ENCODE peak calls at places on chromosomes 2 and 18, in four cellular contexts. C is NCI-H2081, W is fibroblast of lung, N is KBM-7. G is an unnamed sample.

GRCh38 chr2:172021074-172021931 is 21.6 kb downstream of the METAP1D start:
- DNase-seq in C (no peak), W (no peak), N (peak), G (no peak)

GRCh38 chr2:231519975-231520555 is 10.2 kb downstream of the NMUR1 start:
- DNase-seq in C (no peak), N (no peak), W (no peak), G (no peak)

GRCh38 chr18:8812631-8813030 is 107.3 kb downstream of the MTCL1 start:
- DNase-seq in N (no peak), C (no peak), W (peak), G (no peak)

GRCh38 chr2:239544846-239545465 is 144.1 kb upstream of the HDAC4 start:
- DNase-seq in N (peak), W (no peak), C (no peak), G (no peak)

GRCh38 chr2:72668647-72669046 is 157.2 kb downstream of the EXOC6B start:
- DNase-seq in N (no peak), W (no peak), C (no peak), G (no peak)

GRCh38 chr18:67600181-67600631 is 83.7 kb upstream of the DSEL start:
- DNase-seq in N (no peak), W (peak), C (no peak), G (no peak)

GRCh38 chr2:96916156-96917007 is 46.5 kb upstream of the SEMA4C start:
- DNase-seq in N (no peak), C (no peak), W (no peak), G (no peak)

GRCh38 chr2:237727363-237727762 is 71.2 kb upstream of the RBM44 start:
- DNase-seq in W (no peak), N (no peak), C (no peak), G (no peak)

GRCh38 chr18:28855989-28856388 is 679.1 kb upstream of the CDH2 start:
- DNase-seq in C (no peak), N (no peak), W (no peak), G (no peak)

GRCh38 chr2:199366406-199366805 is 91.3 kb downstream of the SATB2 start:
- DNase-seq in C (no peak), N (peak), W (no peak), G (no peak)

GRCh38 chr2:224931956-224932355 is 110.3 kb downstream of the DOCK10 start:
- DNase-seq in C (no peak), N (no peak), W (no peak), G (no peak)

GRCh38 chr2:2673406-2673805 is 342.3 kb upstream of the MYT1L start:
- DNase-seq in C (no peak), N (no peak), W (no peak), G (no peak)

GRCh38 chr18:58476521-58477210 is 152.2 kb downstream of the ALPK2 start:
- DNase-seq in C (peak), N (no peak), W (no peak), G (no peak)